ENCODE peak calls at places on chromosomes 3 and 15, in five cellular contexts. One of them, this sample, is unnamed.

GRCh38 chr15:31615643-31616415 is 289.2 kb downstream of the KLF13 start:
- DNase-seq in SK-N-SH: no peak
- DNase-seq in testis: no peak
- DNase-seq in H1: no peak
- DNase-seq in CD8-positive, alpha-beta T cell: no peak
- DNase-seq in this sample: no peak

GRCh38 chr3:45761831-45762230 is 34.5 kb downstream of the SLC6A20 start:
- DNase-seq in H1: peak; percentile 41
- DNase-seq in testis: no peak
- DNase-seq in CD8-positive, alpha-beta T cell: no peak
- DNase-seq in SK-N-SH: no peak
- DNase-seq in this sample: no peak

GRCh38 chr3:51748327-51748726 is 30.7 kb downstream of the IQCF6 start:
- DNase-seq in H1: no peak
- DNase-seq in CD8-positive, alpha-beta T cell: no peak
- DNase-seq in SK-N-SH: no peak
- DNase-seq in testis: no peak
- DNase-seq in this sample: no peak

GRCh38 chr3:105542604-105543003 is 175.9 kb downstream of the ALCAM start:
- DNase-seq in testis: no peak
- DNase-seq in H1: no peak
- DNase-seq in CD8-positive, alpha-beta T cell: no peak
- DNase-seq in SK-N-SH: no peak
- DNase-seq in this sample: no peak

GRCh38 chr3:37909067-37909911 is 47.6 kb downstream of the CTDSPL start:
- DNase-seq in H1: no peak
- DNase-seq in SK-N-SH: no peak
- DNase-seq in CD8-positive, alpha-beta T cell: no peak
- DNase-seq in testis: peak; percentile 38
- DNase-seq in this sample: no peak

GRCh38 chr15:93270937-93271472 is 182.0 kb upstream of the RGMA start:
- DNase-seq in SK-N-SH: no peak
- DNase-seq in H1: no peak
- DNase-seq in CD8-positive, alpha-beta T cell: no peak
- DNase-seq in testis: no peak
- DNase-seq in this sample: no peak

GRCh38 chr15:75028991-75029377 is 5.6 kb downstream of the PPCDC start:
- DNase-seq in testis: no peak
- DNase-seq in SK-N-SH: no peak
- DNase-seq in H1: no peak
- DNase-seq in CD8-positive, alpha-beta T cell: no peak
- DNase-seq in this sample: no peak

GRCh38 chr3:29978036-29978435 is 628.4 kb upstream of the TGFBR2 start:
- DNase-seq in H1: no peak
- DNase-seq in CD8-positive, alpha-beta T cell: no peak
- DNase-seq in SK-N-SH: no peak
- DNase-seq in testis: no peak
- DNase-seq in this sample: no peak

GRCh38 chr15:50137330-50137761 is 18.3 kb upstream of the ATP8B4 start:
- DNase-seq in CD8-positive, alpha-beta T cell: no peak
- DNase-seq in SK-N-SH: no peak
- DNase-seq in testis: no peak
- DNase-seq in H1: no peak
- DNase-seq in this sample: peak; percentile 65

GRCh38 chr3:32313723-32314473 is 75.4 kb downstream of the CMTM8 start:
- DNase-seq in SK-N-SH: no peak
- DNase-seq in CD8-positive, alpha-beta T cell: no peak
- DNase-seq in H1: no peak
- DNase-seq in testis: no peak
- DNase-seq in this sample: no peak

GRCh38 chr3:132595036-132595435 is 2.0 kb upstream of the ACKR4 start:
- DNase-seq in H1: no peak
- DNase-seq in SK-N-SH: no peak
- DNase-seq in CD8-positive, alpha-beta T cell: no peak
- DNase-seq in testis: no peak
- DNase-seq in this sample: no peak

GRCh38 chr3:193830791-193831191 is 237.8 kb downstream of the OPA1 start:
- DNase-seq in H1: no peak
- DNase-seq in SK-N-SH: no peak
- DNase-seq in testis: no peak
- DNase-seq in CD8-positive, alpha-beta T cell: no peak
- DNase-seq in this sample: no peak

GRCh38 chr15:60423540-60423939 is 25.8 kb upstream of the ANXA2 start:
- DNase-seq in testis: peak; percentile 42
- DNase-seq in SK-N-SH: no peak
- DNase-seq in CD8-positive, alpha-beta T cell: no peak
- DNase-seq in H1: no peak
- DNase-seq in this sample: no peak

GRCh38 chr15:20659265-20659664 is 117.7 kb upstream of the GOLGA6L6 start:
- DNase-seq in testis: no peak
- DNase-seq in CD8-positive, alpha-beta T cell: no peak
- DNase-seq in SK-N-SH: no peak
- DNase-seq in H1: no peak
- DNase-seq in this sample: no peak

GRCh38 chr3:124882749-124883148 is 4.4 kb downstream of the ITGB5 start:
- DNase-seq in CD8-positive, alpha-beta T cell: no peak
- DNase-seq in H1: no peak
- DNase-seq in SK-N-SH: no peak
- DNase-seq in testis: no peak
- DNase-seq in this sample: no peak

GRCh38 chr3:187042062-187042745 is 97.1 kb downstream of the RPL39L start:
- DNase-seq in CD8-positive, alpha-beta T cell: no peak
- DNase-seq in testis: no peak
- DNase-seq in H1: no peak
- DNase-seq in SK-N-SH: no peak
- DNase-seq in this sample: no peak

GRCh38 chr3:182364723-182365650 is 428.3 kb upstream of the ATP11B start:
- DNase-seq in testis: peak; percentile 21
- DNase-seq in CD8-positive, alpha-beta T cell: no peak
- DNase-seq in SK-N-SH: peak; percentile 46
- DNase-seq in H1: no peak
- DNase-seq in this sample: no peak

GRCh38 chr3:126083511-126083912 is 412 bp downstream of the SLC41A3 start:
- DNase-seq in testis: peak; percentile 58
- DNase-seq in CD8-positive, alpha-beta T cell: peak; percentile 9
- DNase-seq in H1: peak; percentile 62
- DNase-seq in SK-N-SH: peak; percentile 88
- DNase-seq in this sample: peak; percentile 66

GRCh38 chr3:126080970-126081369 is 3.0 kb downstream of the SLC41A3 start:
- DNase-seq in CD8-positive, alpha-beta T cell: no peak
- DNase-seq in testis: no peak
- DNase-seq in SK-N-SH: no peak
- DNase-seq in H1: no peak
- DNase-seq in this sample: no peak

GRCh38 chr3:126082334-126083137 is 1.4 kb downstream of the SLC41A3 start:
- DNase-seq in H1: no peak
- DNase-seq in SK-N-SH: no peak
- DNase-seq in testis: no peak
- DNase-seq in CD8-positive, alpha-beta T cell: no peak
- DNase-seq in this sample: no peak

GRCh38 chr3:126083138-126083445 is 832 bp downstream of the SLC41A3 start:
- DNase-seq in SK-N-SH: no peak
- DNase-seq in CD8-positive, alpha-beta T cell: no peak
- DNase-seq in H1: no peak
- DNase-seq in testis: no peak
- DNase-seq in this sample: no peak

DNA sequence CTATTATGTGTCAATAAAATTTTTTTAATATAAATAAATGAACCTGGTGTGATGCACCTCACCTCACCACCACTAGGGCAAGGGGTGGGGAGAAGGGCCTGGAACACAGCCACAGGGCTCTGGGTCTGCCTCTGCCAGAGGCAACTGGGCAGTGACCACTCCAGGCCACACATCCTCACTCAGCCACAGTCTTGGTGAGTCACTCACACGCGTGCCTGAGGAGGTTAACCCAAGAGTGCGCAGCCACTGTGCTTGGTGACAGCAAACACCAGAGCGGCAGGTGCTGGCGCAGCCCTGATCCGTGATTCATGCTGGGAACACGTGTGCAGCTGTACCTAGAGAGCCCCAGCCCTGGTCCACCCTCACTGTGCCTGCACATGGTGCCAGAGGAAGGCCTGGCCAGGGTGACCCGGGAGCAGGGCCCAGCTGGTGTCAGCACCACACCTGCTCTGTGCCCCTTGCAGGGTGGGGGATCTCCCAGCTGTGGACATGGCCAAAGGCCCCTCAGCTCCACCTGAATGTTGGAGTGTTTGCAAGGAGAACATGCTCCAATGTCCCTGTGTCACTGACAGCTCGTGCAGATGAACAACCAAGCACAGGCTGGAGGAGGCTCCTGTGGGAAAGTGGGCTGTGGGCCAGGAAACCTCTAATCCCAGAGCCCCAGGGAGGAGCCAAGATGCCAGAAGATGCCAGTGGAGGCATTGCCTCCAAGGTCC is 2.1 kb downstream of the SLC41A3 start:
- DNase-seq in CD8-positive, alpha-beta T cell: no peak
- DNase-seq in SK-N-SH: peak; percentile 50
- DNase-seq in testis: peak; percentile 58
- DNase-seq in H1: no peak
- DNase-seq in this sample: peak; percentile 84
- TF ChIP-seq CTCF in CD8-positive, alpha-beta T cell: peak; percentile 42
- TF ChIP-seq CTCF in SK-N-SH: peak; percentile 43
- TF ChIP-seq CTCF in testis: no peak
- TF ChIP-seq CTCF in H1: peak; percentile 24
- TF ChIP-seq CTCF in this sample: peak; percentile 11

GRCh38 chr15:73991260-73991659 is 835 bp downstream of the STOML1 start:
- DNase-seq in testis: peak; percentile 79
- DNase-seq in SK-N-SH: no peak
- DNase-seq in CD8-positive, alpha-beta T cell: no peak
- DNase-seq in H1: no peak
- DNase-seq in this sample: peak; percentile 73

GRCh38 chr15:73988075-73988969 is 3.8 kb downstream of the STOML1 start:
- DNase-seq in testis: no peak
- DNase-seq in H1: no peak
- DNase-seq in CD8-positive, alpha-beta T cell: no peak
- DNase-seq in SK-N-SH: no peak
- DNase-seq in this sample: no peak

GRCh38 chr15:73989001-73989798 is 2.9 kb downstream of the STOML1 start:
- DNase-seq in testis: no peak
- DNase-seq in H1: no peak
- DNase-seq in CD8-positive, alpha-beta T cell: no peak
- DNase-seq in SK-N-SH: no peak
- DNase-seq in this sample: peak; percentile 37

GRCh38 chr15:73991726-73992593 is at the start of gene STOML1:
- DNase-seq in H1: peak; percentile 100
- DNase-seq in CD8-positive, alpha-beta T cell: peak; percentile 96
- DNase-seq in SK-N-SH: peak; percentile 99
- DNase-seq in testis: peak; percentile 95
- DNase-seq in this sample: peak; percentile 92

DNA sequence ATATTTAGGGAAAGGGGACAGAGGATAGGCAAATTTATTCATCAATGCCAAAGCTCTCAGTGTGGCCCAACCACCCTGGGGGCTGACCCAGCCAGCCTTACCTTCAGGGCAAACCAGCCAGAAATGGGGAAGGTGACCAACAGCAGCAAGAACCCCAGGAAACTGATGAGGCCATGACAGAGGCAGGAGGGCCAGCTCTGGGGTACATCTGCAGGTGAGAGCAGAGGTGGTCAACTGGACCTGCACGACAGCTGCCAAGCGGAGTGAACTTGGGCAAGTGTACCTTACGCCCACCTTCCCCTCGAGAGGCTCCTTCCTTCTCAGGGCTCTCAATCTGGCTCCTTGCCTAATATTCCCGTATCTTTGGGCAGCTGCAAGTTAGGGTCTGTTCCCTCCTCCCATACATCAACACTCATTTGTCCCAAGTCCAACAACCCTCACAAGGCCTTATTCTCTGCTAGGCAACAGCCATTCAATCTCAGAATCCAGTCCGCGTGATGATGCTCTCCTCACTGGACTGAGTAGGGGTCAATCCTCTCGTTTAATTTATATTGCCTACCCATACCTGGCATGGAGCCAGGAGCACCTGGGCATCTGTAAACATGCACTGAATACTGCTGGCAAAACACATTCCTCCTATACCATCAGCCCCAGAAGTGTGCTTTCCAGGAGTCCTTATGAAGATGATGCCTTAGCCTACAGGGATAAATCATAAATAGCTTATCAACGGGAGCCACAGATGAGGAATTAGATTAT is 1.7 kb downstream of the STOML1 start:
- DNase-seq in SK-N-SH: no peak
- DNase-seq in CD8-positive, alpha-beta T cell: no peak
- DNase-seq in H1: no peak
- DNase-seq in testis: no peak
- DNase-seq in this sample: no peak
- H3K4me1 ChIP-seq in SK-N-SH: peaks cover 39% of the 10 kb centered on the region
- H3K4me1 ChIP-seq in CD8-positive, alpha-beta T cell: peaks cover 31% of the 10 kb centered on the region
- H3K4me1 ChIP-seq in H1: peaks cover 2% of the 10 kb centered on the region
- H3K4me1 ChIP-seq in testis: peaks cover 46% of the 10 kb centered on the region
- H3K4me1 ChIP-seq in this sample: peaks cover 34% of the 10 kb centered on the region

GRCh38 chr3:122092460-122093165 is 37.5 kb downstream of the CD86 start:
- DNase-seq in CD8-positive, alpha-beta T cell: no peak
- DNase-seq in testis: peak; percentile 28
- DNase-seq in SK-N-SH: no peak
- DNase-seq in H1: no peak
- DNase-seq in this sample: peak; percentile 81
- TF ChIP-seq CTCF in CD8-positive, alpha-beta T cell: no peak
- TF ChIP-seq CTCF in testis: no peak
- TF ChIP-seq CTCF in SK-N-SH: peak; percentile 57
- TF ChIP-seq CTCF in H1: peak; percentile 71
- TF ChIP-seq CTCF in this sample: peak; percentile 58

GRCh38 chr3:39147374-39147709 is 6.0 kb downstream of the CSRNP1 start:
- DNase-seq in CD8-positive, alpha-beta T cell: no peak
- DNase-seq in testis: no peak
- DNase-seq in SK-N-SH: no peak
- DNase-seq in H1: no peak
- DNase-seq in this sample: no peak
- H3K4me1 ChIP-seq in CD8-positive, alpha-beta T cell: peaks cover 58% of the 10 kb centered on the region
- H3K4me1 ChIP-seq in testis: peaks cover 55% of the 10 kb centered on the region
- H3K4me1 ChIP-seq in SK-N-SH: peaks cover 43% of the 10 kb centered on the region
- H3K4me1 ChIP-seq in H1: peaks cover 32% of the 10 kb centered on the region
- H3K4me1 ChIP-seq in this sample: peaks cover 76% of the 10 kb centered on the region

GRCh38 chr3:133964547-133964946 is 65.2 kb downstream of the SLCO2A1 start:
- DNase-seq in H1: no peak
- DNase-seq in testis: no peak
- DNase-seq in SK-N-SH: no peak
- DNase-seq in CD8-positive, alpha-beta T cell: no peak
- DNase-seq in this sample: no peak
- TF ChIP-seq CTCF in H1: peak; percentile 45
- TF ChIP-seq CTCF in testis: no peak
- TF ChIP-seq CTCF in SK-N-SH: no peak
- TF ChIP-seq CTCF in CD8-positive, alpha-beta T cell: no peak
- TF ChIP-seq CTCF in this sample: no peak

DNA sequence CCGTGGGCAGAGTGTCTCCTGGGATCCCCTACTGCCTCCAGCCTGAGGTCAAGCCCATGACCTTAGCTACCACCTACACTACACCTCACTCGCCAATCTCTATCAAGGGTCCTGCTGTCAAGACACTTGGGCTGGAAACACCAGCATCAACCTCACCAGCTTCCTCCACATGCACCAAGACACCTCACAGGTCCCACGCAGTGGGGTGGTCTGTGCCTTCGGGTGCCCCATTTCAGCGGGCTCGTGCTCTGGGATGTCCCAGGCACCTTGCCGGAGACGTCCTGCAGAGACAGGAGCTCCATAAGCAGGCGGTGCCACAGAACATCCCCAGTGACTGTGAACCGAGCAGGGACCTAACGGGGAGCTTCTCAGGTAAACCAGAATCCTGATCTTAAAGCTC is 20.0 kb downstream of the CYFIP1 start:
- DNase-seq in testis: no peak
- DNase-seq in SK-N-SH: no peak
- DNase-seq in CD8-positive, alpha-beta T cell: no peak
- DNase-seq in H1: no peak
- DNase-seq in this sample: peak; percentile 6
- H3K4me1 ChIP-seq in testis: peaks cover 30% of the 10 kb centered on the region
- H3K4me1 ChIP-seq in SK-N-SH: peaks cover 20% of the 10 kb centered on the region
- H3K4me1 ChIP-seq in CD8-positive, alpha-beta T cell: no peaks in the 10 kb centered on the region
- H3K4me1 ChIP-seq in H1: no peaks in the 10 kb centered on the region
- H3K4me1 ChIP-seq in this sample: peaks cover 68% of the 10 kb centered on the region

This sample was measured in adrenal gland.